ENCODE peak calls at places on chromosome 1, in eight cellular contexts. One of them, this sample, is unnamed.

GRCh38 chr1:95304803-95305202 is 70.8 kb downstream of the RWDD3 start:
- DNase-seq in fibroblast of mammary gland: no peak
- DNase-seq in 8988T: no peak
- DNase-seq in colonic mucosa: peak
- DNase-seq in choroid plexus epithelial cell: no peak
- DNase-seq in heart left ventricle: no peak
- DNase-seq in stimulated activated CD4-positive, alpha-beta T cell treated with anti-CD3 and anti-CD28 coated beads, TNF-alpha, amount 100 ng/mL, for 48 hours: no peak
- DNase-seq in PC-3: peak
- DNase-seq in this sample: no peak

GRCh38 chr1:110229348-110230001 is 19.4 kb downstream of the KCNC4 start:
- DNase-seq in fibroblast of mammary gland: no peak
- DNase-seq in 8988T: no peak
- DNase-seq in colonic mucosa: no peak
- DNase-seq in choroid plexus epithelial cell: no peak
- DNase-seq in heart left ventricle: no peak
- DNase-seq in stimulated activated CD4-positive, alpha-beta T cell treated with anti-CD3 and anti-CD28 coated beads, TNF-alpha, amount 100 ng/mL, for 48 hours: no peak
- DNase-seq in PC-3: no peak
- DNase-seq in this sample: peak

GRCh38 chr1:31122101-31122735 is 56.7 kb upstream of the PUM1 start:
- DNase-seq in fibroblast of mammary gland: no peak
- DNase-seq in 8988T: no peak
- DNase-seq in colonic mucosa: no peak
- DNase-seq in choroid plexus epithelial cell: no peak
- DNase-seq in heart left ventricle: no peak
- DNase-seq in stimulated activated CD4-positive, alpha-beta T cell treated with anti-CD3 and anti-CD28 coated beads, TNF-alpha, amount 100 ng/mL, for 48 hours: no peak
- DNase-seq in PC-3: no peak
- DNase-seq in this sample: peak

GRCh38 chr1:175016073-175016722 is 7.0 kb downstream of the MRPS14 start:
- DNase-seq in fibroblast of mammary gland: peak
- DNase-seq in 8988T: no peak
- DNase-seq in colonic mucosa: no peak
- DNase-seq in choroid plexus epithelial cell: peak
- DNase-seq in heart left ventricle: no peak
- DNase-seq in stimulated activated CD4-positive, alpha-beta T cell treated with anti-CD3 and anti-CD28 coated beads, TNF-alpha, amount 100 ng/mL, for 48 hours: no peak
- DNase-seq in PC-3: no peak
- DNase-seq in this sample: no peak

GRCh38 chr1:115655916-115656315 is 14.1 kb downstream of the VANGL1 start:
- DNase-seq in fibroblast of mammary gland: no peak
- DNase-seq in 8988T: no peak
- DNase-seq in colonic mucosa: no peak
- DNase-seq in choroid plexus epithelial cell: no peak
- DNase-seq in heart left ventricle: no peak
- DNase-seq in stimulated activated CD4-positive, alpha-beta T cell treated with anti-CD3 and anti-CD28 coated beads, TNF-alpha, amount 100 ng/mL, for 48 hours: no peak
- DNase-seq in PC-3: no peak
- DNase-seq in this sample: no peak

GRCh38 chr1:150550222-150551048 is 1.2 kb downstream of the ADAMTSL4 start:
- DNase-seq in fibroblast of mammary gland: peak
- DNase-seq in 8988T: no peak
- DNase-seq in colonic mucosa: no peak
- DNase-seq in choroid plexus epithelial cell: no peak
- DNase-seq in heart left ventricle: peak
- DNase-seq in stimulated activated CD4-positive, alpha-beta T cell treated with anti-CD3 and anti-CD28 coated beads, TNF-alpha, amount 100 ng/mL, for 48 hours: no peak
- DNase-seq in PC-3: no peak
- DNase-seq in this sample: no peak

GRCh38 chr1:194338241-194338948 is 1152.0 kb upstream of the B3GALT2 start:
- DNase-seq in fibroblast of mammary gland: no peak
- DNase-seq in 8988T: no peak
- DNase-seq in colonic mucosa: no peak
- DNase-seq in choroid plexus epithelial cell: no peak
- DNase-seq in heart left ventricle: no peak
- DNase-seq in stimulated activated CD4-positive, alpha-beta T cell treated with anti-CD3 and anti-CD28 coated beads, TNF-alpha, amount 100 ng/mL, for 48 hours: no peak
- DNase-seq in PC-3: peak
- DNase-seq in this sample: no peak

GRCh38 chr1:9238134-9238533 is 3.6 kb downstream of the H6PD start:
- DNase-seq in fibroblast of mammary gland: no peak
- DNase-seq in 8988T: no peak
- DNase-seq in colonic mucosa: peak
- DNase-seq in choroid plexus epithelial cell: no peak
- DNase-seq in heart left ventricle: no peak
- DNase-seq in stimulated activated CD4-positive, alpha-beta T cell treated with anti-CD3 and anti-CD28 coated beads, TNF-alpha, amount 100 ng/mL, for 48 hours: no peak
- DNase-seq in PC-3: no peak
- DNase-seq in this sample: no peak

GRCh38 chr1:87513971-87514660 is 185.4 kb downstream of the LMO4 start:
- DNase-seq in fibroblast of mammary gland: peak
- DNase-seq in 8988T: no peak
- DNase-seq in colonic mucosa: no peak
- DNase-seq in choroid plexus epithelial cell: no peak
- DNase-seq in heart left ventricle: no peak
- DNase-seq in stimulated activated CD4-positive, alpha-beta T cell treated with anti-CD3 and anti-CD28 coated beads, TNF-alpha, amount 100 ng/mL, for 48 hours: no peak
- DNase-seq in PC-3: no peak
- DNase-seq in this sample: no peak

GRCh38 chr1:4128616-4129015 is 228.5 kb upstream of the C1orf174 start:
- DNase-seq in fibroblast of mammary gland: no peak
- DNase-seq in 8988T: no peak
- DNase-seq in colonic mucosa: no peak
- DNase-seq in choroid plexus epithelial cell: no peak
- DNase-seq in heart left ventricle: no peak
- DNase-seq in stimulated activated CD4-positive, alpha-beta T cell treated with anti-CD3 and anti-CD28 coated beads, TNF-alpha, amount 100 ng/mL, for 48 hours: no peak
- DNase-seq in PC-3: no peak
- DNase-seq in this sample: no peak

GRCh38 chr1:46940307-46940706 is 969 bp downstream of the CYP4A11 start:
- DNase-seq in fibroblast of mammary gland: no peak
- DNase-seq in 8988T: no peak
- DNase-seq in colonic mucosa: peak
- DNase-seq in choroid plexus epithelial cell: no peak
- DNase-seq in heart left ventricle: no peak
- DNase-seq in stimulated activated CD4-positive, alpha-beta T cell treated with anti-CD3 and anti-CD28 coated beads, TNF-alpha, amount 100 ng/mL, for 48 hours: no peak
- DNase-seq in PC-3: no peak
- DNase-seq in this sample: no peak

GRCh38 chr1:47471163-47471562 is 33.3 kb downstream of the FOXD2 start:
- DNase-seq in fibroblast of mammary gland: peak
- DNase-seq in 8988T: no peak
- DNase-seq in colonic mucosa: no peak
- DNase-seq in choroid plexus epithelial cell: no peak
- DNase-seq in heart left ventricle: no peak
- DNase-seq in stimulated activated CD4-positive, alpha-beta T cell treated with anti-CD3 and anti-CD28 coated beads, TNF-alpha, amount 100 ng/mL, for 48 hours: no peak
- DNase-seq in PC-3: no peak
- DNase-seq in this sample: no peak

GRCh38 chr1:228018961-228019721 is 12.3 kb downstream of the WNT3A start:
- DNase-seq in fibroblast of mammary gland: no peak
- DNase-seq in 8988T: no peak
- DNase-seq in colonic mucosa: no peak
- DNase-seq in choroid plexus epithelial cell: no peak
- DNase-seq in heart left ventricle: no peak
- DNase-seq in stimulated activated CD4-positive, alpha-beta T cell treated with anti-CD3 and anti-CD28 coated beads, TNF-alpha, amount 100 ng/mL, for 48 hours: no peak
- DNase-seq in PC-3: no peak
- DNase-seq in this sample: peak

GRCh38 chr1:11730429-11730861 is 5.5 kb upstream of the AGTRAP start:
- DNase-seq in fibroblast of mammary gland: no peak
- DNase-seq in 8988T: no peak
- DNase-seq in colonic mucosa: peak
- DNase-seq in choroid plexus epithelial cell: peak
- DNase-seq in heart left ventricle: no peak
- DNase-seq in stimulated activated CD4-positive, alpha-beta T cell treated with anti-CD3 and anti-CD28 coated beads, TNF-alpha, amount 100 ng/mL, for 48 hours: no peak
- DNase-seq in PC-3: peak
- DNase-seq in this sample: no peak

GRCh38 chr1:98761238-98761637 is 99.7 kb downstream of the SNX7 start:
- DNase-seq in fibroblast of mammary gland: peak
- DNase-seq in 8988T: no peak
- DNase-seq in colonic mucosa: no peak
- DNase-seq in choroid plexus epithelial cell: peak
- DNase-seq in heart left ventricle: no peak
- DNase-seq in stimulated activated CD4-positive, alpha-beta T cell treated with anti-CD3 and anti-CD28 coated beads, TNF-alpha, amount 100 ng/mL, for 48 hours: no peak
- DNase-seq in PC-3: peak
- DNase-seq in this sample: peak

GRCh38 chr1:16981269-16981849 is 939 bp upstream of the MFAP2 start:
- DNase-seq in fibroblast of mammary gland: peak
- DNase-seq in 8988T: peak
- DNase-seq in colonic mucosa: no peak
- DNase-seq in choroid plexus epithelial cell: peak
- DNase-seq in heart left ventricle: no peak
- DNase-seq in stimulated activated CD4-positive, alpha-beta T cell treated with anti-CD3 and anti-CD28 coated beads, TNF-alpha, amount 100 ng/mL, for 48 hours: no peak
- DNase-seq in PC-3: peak
- DNase-seq in this sample: no peak

GRCh38 chr1:202029171-202029665 is 18.8 kb downstream of the ELF3 start:
- DNase-seq in fibroblast of mammary gland: peak
- DNase-seq in 8988T: no peak
- DNase-seq in colonic mucosa: no peak
- DNase-seq in choroid plexus epithelial cell: peak
- DNase-seq in heart left ventricle: no peak
- DNase-seq in stimulated activated CD4-positive, alpha-beta T cell treated with anti-CD3 and anti-CD28 coated beads, TNF-alpha, amount 100 ng/mL, for 48 hours: no peak
- DNase-seq in PC-3: peak
- DNase-seq in this sample: no peak

This sample was measured in iPS-NIHi11.